ENCODE peak calls at places on chromosomes 11 and 22, in five cellular contexts. One of them, this sample, is unnamed.
A peak's percentile ranks its signal among the peaks of the same experiment; 100 is the strongest.

GRCh38 chr22:46421272-46421671 is 85.8 kb downstream of the TRMU start:
- DNase-seq in uterus: no peak
- DNase-seq in left ventricle myocardium superior: no peak
- DNase-seq in NCI-H2081: peak; percentile 28
- DNase-seq in stimulated activated CD4-positive, alpha-beta T cell treated with anti-CD3 and anti-CD28 coated beads, TNF-alpha, amount 100 ng/mL, for 1 hour: no peak
- DNase-seq in this sample: no peak

GRCh38 chr22:38249803-38250641 is 22.8 kb downstream of the TMEM184B start:
- DNase-seq in NCI-H2081: no peak
- DNase-seq in left ventricle myocardium superior: no peak
- DNase-seq in stimulated activated CD4-positive, alpha-beta T cell treated with anti-CD3 and anti-CD28 coated beads, TNF-alpha, amount 100 ng/mL, for 1 hour: no peak
- DNase-seq in uterus: no peak
- DNase-seq in this sample: no peak

GRCh38 chr11:57294225-57295131 is 30.3 kb downstream of the TNKS1BP1 start:
- DNase-seq in stimulated activated CD4-positive, alpha-beta T cell treated with anti-CD3 and anti-CD28 coated beads, TNF-alpha, amount 100 ng/mL, for 1 hour: no peak
- DNase-seq in left ventricle myocardium superior: no peak
- DNase-seq in NCI-H2081: peak; percentile 27
- DNase-seq in uterus: no peak
- DNase-seq in this sample: no peak

GRCh38 chr11:114348200-114349191 is 51.8 kb downstream of the C11orf71 start:
- DNase-seq in stimulated activated CD4-positive, alpha-beta T cell treated with anti-CD3 and anti-CD28 coated beads, TNF-alpha, amount 100 ng/mL, for 1 hour: no peak
- DNase-seq in NCI-H2081: peak; percentile 70
- DNase-seq in uterus: peak; percentile 51
- DNase-seq in left ventricle myocardium superior: no peak
- DNase-seq in this sample: no peak

GRCh38 chr22:44318751-44319150 is 6.0 kb upstream of the SHISAL1 start:
- DNase-seq in left ventricle myocardium superior: no peak
- DNase-seq in uterus: no peak
- DNase-seq in stimulated activated CD4-positive, alpha-beta T cell treated with anti-CD3 and anti-CD28 coated beads, TNF-alpha, amount 100 ng/mL, for 1 hour: no peak
- DNase-seq in NCI-H2081: no peak
- DNase-seq in this sample: no peak

GRCh38 chr22:20999350-21000214 is 2.3 kb downstream of the THAP7 start:
- DNase-seq in left ventricle myocardium superior: no peak
- DNase-seq in uterus: no peak
- DNase-seq in NCI-H2081: no peak
- DNase-seq in stimulated activated CD4-positive, alpha-beta T cell treated with anti-CD3 and anti-CD28 coated beads, TNF-alpha, amount 100 ng/mL, for 1 hour: no peak
- DNase-seq in this sample: no peak

GRCh38 chr11:60905047-60905446 is 1.3 kb downstream of the PRPF19 start:
- DNase-seq in left ventricle myocardium superior: no peak
- DNase-seq in NCI-H2081: peak; percentile 70
- DNase-seq in stimulated activated CD4-positive, alpha-beta T cell treated with anti-CD3 and anti-CD28 coated beads, TNF-alpha, amount 100 ng/mL, for 1 hour: no peak
- DNase-seq in uterus: no peak
- DNase-seq in this sample: no peak

GRCh38 chr22:17120281-17120680 is 879 bp downstream of the TMEM121B start:
- DNase-seq in NCI-H2081: no peak
- DNase-seq in left ventricle myocardium superior: peak; percentile 79
- DNase-seq in uterus: no peak
- DNase-seq in stimulated activated CD4-positive, alpha-beta T cell treated with anti-CD3 and anti-CD28 coated beads, TNF-alpha, amount 100 ng/mL, for 1 hour: no peak
- DNase-seq in this sample: no peak

GRCh38 chr11:88886796-88887195 is 179.0 kb downstream of the GRM5 start:
- DNase-seq in NCI-H2081: peak; percentile 14
- DNase-seq in left ventricle myocardium superior: no peak
- DNase-seq in uterus: no peak
- DNase-seq in stimulated activated CD4-positive, alpha-beta T cell treated with anti-CD3 and anti-CD28 coated beads, TNF-alpha, amount 100 ng/mL, for 1 hour: no peak
- DNase-seq in this sample: peak; percentile 25

GRCh38 chr11:92969634-92970347 is at the start of gene MTNR1B:
- DNase-seq in stimulated activated CD4-positive, alpha-beta T cell treated with anti-CD3 and anti-CD28 coated beads, TNF-alpha, amount 100 ng/mL, for 1 hour: no peak
- DNase-seq in left ventricle myocardium superior: no peak
- DNase-seq in NCI-H2081: no peak
- DNase-seq in uterus: no peak
- DNase-seq in this sample: no peak

GRCh38 chr11:10973416-10973815 is 115.6 kb upstream of the ZBED5 start:
- DNase-seq in uterus: no peak
- DNase-seq in stimulated activated CD4-positive, alpha-beta T cell treated with anti-CD3 and anti-CD28 coated beads, TNF-alpha, amount 100 ng/mL, for 1 hour: no peak
- DNase-seq in NCI-H2081: peak; percentile 81
- DNase-seq in left ventricle myocardium superior: no peak
- DNase-seq in this sample: no peak

GRCh38 chr11:68999093-68999747 is 13.8 kb downstream of the MRGPRF start:
- DNase-seq in NCI-H2081: no peak
- DNase-seq in uterus: no peak
- DNase-seq in stimulated activated CD4-positive, alpha-beta T cell treated with anti-CD3 and anti-CD28 coated beads, TNF-alpha, amount 100 ng/mL, for 1 hour: no peak
- DNase-seq in left ventricle myocardium superior: peak; percentile 15
- DNase-seq in this sample: no peak

GRCh38 chr11:129365816-129366215 is 9.8 kb upstream of the BARX2 start:
- DNase-seq in NCI-H2081: no peak
- DNase-seq in stimulated activated CD4-positive, alpha-beta T cell treated with anti-CD3 and anti-CD28 coated beads, TNF-alpha, amount 100 ng/mL, for 1 hour: no peak
- DNase-seq in left ventricle myocardium superior: no peak
- DNase-seq in uterus: no peak
- DNase-seq in this sample: no peak

GRCh38 chr22:48748113-48748859 is 1079.4 kb downstream of the BRD1 start:
- DNase-seq in uterus: no peak
- DNase-seq in stimulated activated CD4-positive, alpha-beta T cell treated with anti-CD3 and anti-CD28 coated beads, TNF-alpha, amount 100 ng/mL, for 1 hour: no peak
- DNase-seq in NCI-H2081: no peak
- DNase-seq in left ventricle myocardium superior: no peak
- DNase-seq in this sample: no peak

GRCh38 chr11:8826145-8826786 is 84.7 kb upstream of the AKIP1 start:
- DNase-seq in stimulated activated CD4-positive, alpha-beta T cell treated with anti-CD3 and anti-CD28 coated beads, TNF-alpha, amount 100 ng/mL, for 1 hour: no peak
- DNase-seq in left ventricle myocardium superior: no peak
- DNase-seq in NCI-H2081: no peak
- DNase-seq in uterus: no peak
- DNase-seq in this sample: no peak

GRCh38 chr22:33597274-33597985 is 322.8 kb downstream of the LARGE1 start:
- DNase-seq in left ventricle myocardium superior: peak; percentile 42
- DNase-seq in NCI-H2081: no peak
- DNase-seq in stimulated activated CD4-positive, alpha-beta T cell treated with anti-CD3 and anti-CD28 coated beads, TNF-alpha, amount 100 ng/mL, for 1 hour: no peak
- DNase-seq in uterus: no peak
- DNase-seq in this sample: no peak

GRCh38 chr22:45964372-45964771 is 12.6 kb downstream of the WNT7B start:
- DNase-seq in NCI-H2081: no peak
- DNase-seq in uterus: no peak
- DNase-seq in stimulated activated CD4-positive, alpha-beta T cell treated with anti-CD3 and anti-CD28 coated beads, TNF-alpha, amount 100 ng/mL, for 1 hour: no peak
- DNase-seq in left ventricle myocardium superior: no peak
- DNase-seq in this sample: no peak

GRCh38 chr11:12192796-12193514 is 82.6 kb downstream of the MICAL2 start:
- DNase-seq in NCI-H2081: no peak
- DNase-seq in stimulated activated CD4-positive, alpha-beta T cell treated with anti-CD3 and anti-CD28 coated beads, TNF-alpha, amount 100 ng/mL, for 1 hour: no peak
- DNase-seq in uterus: no peak
- DNase-seq in left ventricle myocardium superior: no peak
- DNase-seq in this sample: no peak

GRCh38 chr22:47836957-47837356 is 1074.5 kb downstream of the TBC1D22A start:
- DNase-seq in left ventricle myocardium superior: no peak
- DNase-seq in stimulated activated CD4-positive, alpha-beta T cell treated with anti-CD3 and anti-CD28 coated beads, TNF-alpha, amount 100 ng/mL, for 1 hour: no peak
- DNase-seq in NCI-H2081: no peak
- DNase-seq in uterus: no peak
- DNase-seq in this sample: no peak

GRCh38 chr22:44247346-44247745 is 65.4 kb downstream of the SHISAL1 start:
- DNase-seq in NCI-H2081: no peak
- DNase-seq in stimulated activated CD4-positive, alpha-beta T cell treated with anti-CD3 and anti-CD28 coated beads, TNF-alpha, amount 100 ng/mL, for 1 hour: no peak
- DNase-seq in left ventricle myocardium superior: no peak
- DNase-seq in uterus: no peak
- DNase-seq in this sample: no peak

GRCh38 chr22:45651931-45652528 is 19.6 kb upstream of the ATXN10 start:
- DNase-seq in NCI-H2081: no peak
- DNase-seq in uterus: no peak
- DNase-seq in left ventricle myocardium superior: no peak
- DNase-seq in stimulated activated CD4-positive, alpha-beta T cell treated with anti-CD3 and anti-CD28 coated beads, TNF-alpha, amount 100 ng/mL, for 1 hour: no peak
- DNase-seq in this sample: no peak

GRCh38 chr11:16843307-16843706 is 104.9 kb downstream of the C11orf58 start:
- DNase-seq in uterus: no peak
- DNase-seq in stimulated activated CD4-positive, alpha-beta T cell treated with anti-CD3 and anti-CD28 coated beads, TNF-alpha, amount 100 ng/mL, for 1 hour: no peak
- DNase-seq in NCI-H2081: peak; percentile 86
- DNase-seq in left ventricle myocardium superior: no peak
- DNase-seq in this sample: peak; percentile 53

GRCh38 chr22:36324414-36324813 is 63.4 kb downstream of the MYH9 start:
- DNase-seq in NCI-H2081: no peak
- DNase-seq in left ventricle myocardium superior: peak; percentile 53
- DNase-seq in stimulated activated CD4-positive, alpha-beta T cell treated with anti-CD3 and anti-CD28 coated beads, TNF-alpha, amount 100 ng/mL, for 1 hour: no peak
- DNase-seq in uterus: no peak
- DNase-seq in this sample: no peak

GRCh38 chr22:38923463-38924196 is 33.8 kb upstream of the APOBEC3A start:
- DNase-seq in NCI-H2081: no peak
- DNase-seq in stimulated activated CD4-positive, alpha-beta T cell treated with anti-CD3 and anti-CD28 coated beads, TNF-alpha, amount 100 ng/mL, for 1 hour: no peak
- DNase-seq in left ventricle myocardium superior: peak; percentile 77
- DNase-seq in uterus: peak; percentile 81
- DNase-seq in this sample: peak; percentile 79

GRCh38 chr11:1049911-1050580 is 13.5 kb upstream of the MUC6 start:
- DNase-seq in uterus: no peak
- DNase-seq in stimulated activated CD4-positive, alpha-beta T cell treated with anti-CD3 and anti-CD28 coated beads, TNF-alpha, amount 100 ng/mL, for 1 hour: no peak
- DNase-seq in NCI-H2081: no peak
- DNase-seq in left ventricle myocardium superior: no peak
- DNase-seq in this sample: no peak

GRCh38 chr11:291281-292210 is 2.6 kb downstream of the PGGHG start:
- DNase-seq in stimulated activated CD4-positive, alpha-beta T cell treated with anti-CD3 and anti-CD28 coated beads, TNF-alpha, amount 100 ng/mL, for 1 hour: no peak
- DNase-seq in NCI-H2081: no peak
- DNase-seq in uterus: no peak
- DNase-seq in left ventricle myocardium superior: peak; percentile 29
- DNase-seq in this sample: no peak

GRCh38 chr11:61580292-61580888 is 486 bp downstream of the SYT7 start:
- DNase-seq in left ventricle myocardium superior: no peak
- DNase-seq in NCI-H2081: peak; percentile 41
- DNase-seq in stimulated activated CD4-positive, alpha-beta T cell treated with anti-CD3 and anti-CD28 coated beads, TNF-alpha, amount 100 ng/mL, for 1 hour: no peak
- DNase-seq in uterus: no peak
- DNase-seq in this sample: no peak

GRCh38 chr11:96257972-96258951 is 84.7 kb downstream of the MAML2 start:
- DNase-seq in NCI-H2081: no peak
- DNase-seq in left ventricle myocardium superior: no peak
- DNase-seq in uterus: no peak
- DNase-seq in stimulated activated CD4-positive, alpha-beta T cell treated with anti-CD3 and anti-CD28 coated beads, TNF-alpha, amount 100 ng/mL, for 1 hour: no peak
- DNase-seq in this sample: no peak

GRCh38 chr11:38990841-38991240 is 2392.8 kb upstream of the RAG2 start:
- DNase-seq in left ventricle myocardium superior: no peak
- DNase-seq in uterus: no peak
- DNase-seq in stimulated activated CD4-positive, alpha-beta T cell treated with anti-CD3 and anti-CD28 coated beads, TNF-alpha, amount 100 ng/mL, for 1 hour: no peak
- DNase-seq in NCI-H2081: no peak
- DNase-seq in this sample: no peak

GRCh38 chr11:12165237-12165875 is 55.0 kb downstream of the MICAL2 start:
- DNase-seq in left ventricle myocardium superior: no peak
- DNase-seq in NCI-H2081: peak; percentile 8
- DNase-seq in stimulated activated CD4-positive, alpha-beta T cell treated with anti-CD3 and anti-CD28 coated beads, TNF-alpha, amount 100 ng/mL, for 1 hour: no peak
- DNase-seq in uterus: no peak
- DNase-seq in this sample: no peak

GRCh38 chr11:71563401-71563800 is 2.0 kb upstream of the KRTAP5-10 start:
- DNase-seq in stimulated activated CD4-positive, alpha-beta T cell treated with anti-CD3 and anti-CD28 coated beads, TNF-alpha, amount 100 ng/mL, for 1 hour: no peak
- DNase-seq in NCI-H2081: no peak
- DNase-seq in uterus: no peak
- DNase-seq in left ventricle myocardium superior: no peak
- DNase-seq in this sample: no peak

This sample was measured in NCI-H1436.